ENCODE peak calls at places on chromosomes 16 and 17, in seven cellular contexts. H is astrocyte of the spinal cord, L is AG09309, E is endodermal cell, Q is A549, C is lung, I is epithelial cell of proximal tubule. S is an unnamed sample.

GRCh38 chr17:75830168-75831031 is 13.8 kb downstream of the UNC13D start:
- DNase-seq in H (no peak), L (no peak), E (peak; percentile 96), Q (no peak), C (no peak), I (no peak), S (no peak)

GRCh38 chr16:23948949-23949392 is 113.2 kb downstream of the PRKCB start:
- DNase-seq in H (no peak), L (no peak), E (no peak), Q (no peak), C (no peak), I (no peak), S (no peak)

GRCh38 chr17:49861150-49861884 is 13.4 kb upstream of the TAC4 start:
- DNase-seq in H (peak; percentile 7), L (no peak), E (peak; percentile 89), Q (peak; percentile 66), C (peak; percentile 43), I (no peak), S (peak; percentile 52)

GRCh38 chr16:11542069-11542775 is 44.5 kb downstream of the LITAF start:
- DNase-seq in H (no peak), L (no peak), E (no peak), Q (no peak), C (no peak), I (no peak), S (no peak)

GRCh38 chr17:10046786-10047609 is 141.9 kb upstream of the RCVRN start:
- DNase-seq in H (no peak), L (no peak), E (peak; percentile 41), Q (no peak), C (no peak), I (no peak), S (no peak)

GRCh38 chr17:30476726-30477082 is 504 bp upstream of the GOSR1 start:
- DNase-seq in H (no peak), L (no peak), E (no peak), Q (no peak), C (no peak), I (no peak), S (no peak)

GRCh38 chr17:12789075-12789975 is at the start of gene ARHGAP44:
- DNase-seq in H (peak; percentile 49), L (no peak), E (peak; percentile 97), Q (peak; percentile 77), C (peak; percentile 66), I (no peak), S (peak; percentile 61)

GRCh38 chr17:75003957-75004355 is 8.5 kb upstream of the MRPL58 start:
- DNase-seq in H (no peak), L (no peak), E (no peak), Q (no peak), C (no peak), I (no peak), S (no peak)

GRCh38 chr17:68198931-68199836 is 48.7 kb upstream of the AMZ2 start:
- DNase-seq in H (peak; percentile 8), L (no peak), E (peak; percentile 85), Q (peak; percentile 58), C (no peak), I (no peak), S (peak; percentile 36)

GRCh38 chr16:77775911-77776909 is 12.2 kb upstream of the VAT1L start:
- DNase-seq in H (no peak), L (no peak), E (no peak), Q (no peak), C (no peak), I (no peak), S (no peak)

GRCh38 chr17:49018116-49018612 is 21.0 kb downstream of the IGF2BP1 start:
- DNase-seq in H (no peak), L (no peak), E (peak; percentile 34), Q (no peak), C (no peak), I (no peak), S (no peak)

GRCh38 chr16:13997933-13998332 is 73.2 kb upstream of the MRTFB start:
- DNase-seq in H (no peak), L (no peak), E (no peak), Q (no peak), C (no peak), I (peak; percentile 83), S (no peak)

GRCh38 chr17:19800571-19800970 is 52.5 kb upstream of the ALDH3A1 start:
- DNase-seq in H (no peak), L (no peak), E (no peak), Q (no peak), C (no peak), I (no peak), S (no peak)

GRCh38 chr17:80946449-80946848 is 45.2 kb upstream of the CHMP6 start:
- DNase-seq in H (no peak), L (no peak), E (no peak), Q (no peak), C (no peak), I (no peak), S (no peak)

GRCh38 chr17:34081269-34081668 is 173.8 kb upstream of the CCL2 start:
- DNase-seq in H (no peak), L (no peak), E (peak; percentile 89), Q (peak; percentile 27), C (no peak), I (no peak), S (no peak)

GRCh38 chr17:55466671-55467070 is 44.6 kb downstream of the SMIM36 start:
- DNase-seq in H (no peak), L (no peak), E (peak; percentile 64), Q (no peak), C (no peak), I (peak; percentile 72), S (no peak)

GRCh38 chr17:65559802-65560627 is 1.4 kb downstream of the AXIN2 start:
- DNase-seq in H (peak; percentile 34), L (no peak), E (peak; percentile 90), Q (no peak), C (no peak), I (no peak), S (peak; percentile 89)

GRCh38 chr16:31438414-31438813 is 4.2 kb downstream of the ZNF843 start:
- DNase-seq in H (no peak), L (no peak), E (peak; percentile 63), Q (no peak), C (no peak), I (no peak), S (no peak)

GRCh38 chr17:33381201-33381600 is 88.1 kb upstream of the ASIC2 start:
- DNase-seq in H (no peak), L (no peak), E (peak; percentile 79), Q (no peak), C (no peak), I (no peak), S (no peak)

GRCh38 chr17:70074991-70075390 is at the start of gene KCNJ16:
- DNase-seq in H (no peak), L (no peak), E (no peak), Q (peak; percentile 70), C (no peak), I (peak; percentile 99), S (peak; percentile 75)

GRCh38 chr17:63450551-63450950 is 4.4 kb upstream of the CYB561 start:
- DNase-seq in H (no peak), L (no peak), E (no peak), Q (no peak), C (no peak), I (no peak), S (no peak)

GRCh38 chr16:9092282-9092962 is 978 bp downstream of the HAPSTR1 start:
- DNase-seq in H (no peak), L (no peak), E (peak; percentile 71), Q (peak; percentile 18), C (peak; percentile 48), I (no peak), S (peak; percentile 81)

GRCh38 chr17:57622886-57623433 is 122.1 kb downstream of the CCDC182 start:
- DNase-seq in H (peak; percentile 81), L (peak; percentile 8), E (no peak), Q (peak; percentile 42), C (no peak), I (no peak), S (no peak)

GRCh38 chr16:17305694-17306093 is 165.1 kb downstream of the XYLT1 start:
- DNase-seq in H (no peak), L (no peak), E (no peak), Q (no peak), C (no peak), I (no peak), S (no peak)

GRCh38 chr17:18247613-18248001 is 10.9 kb downstream of the FLII start:
- DNase-seq in H (no peak), L (no peak), E (no peak), Q (no peak), C (no peak), I (no peak), S (no peak)

GRCh38 chr16:54067317-54068065 is 219.1 kb downstream of the IRX3 start:
- DNase-seq in H (no peak), L (no peak), E (no peak), Q (no peak), C (no peak), I (no peak), S (no peak)

GRCh38 chr16:67154578-67155304 is 3.9 kb upstream of the B3GNT9 start:
- DNase-seq in H (no peak), L (no peak), E (peak; percentile 69), Q (no peak), C (no peak), I (no peak), S (no peak)
- H3K4me3 ChIP-seq in H (no peak overlapping the region), L (peak overlapping the region; percentile 17), E (no peak overlapping the region), Q (no peak overlapping the region), C (no peak overlapping the region), I (peak overlapping the region; percentile 30), S (no peak overlapping the region)

DNA sequence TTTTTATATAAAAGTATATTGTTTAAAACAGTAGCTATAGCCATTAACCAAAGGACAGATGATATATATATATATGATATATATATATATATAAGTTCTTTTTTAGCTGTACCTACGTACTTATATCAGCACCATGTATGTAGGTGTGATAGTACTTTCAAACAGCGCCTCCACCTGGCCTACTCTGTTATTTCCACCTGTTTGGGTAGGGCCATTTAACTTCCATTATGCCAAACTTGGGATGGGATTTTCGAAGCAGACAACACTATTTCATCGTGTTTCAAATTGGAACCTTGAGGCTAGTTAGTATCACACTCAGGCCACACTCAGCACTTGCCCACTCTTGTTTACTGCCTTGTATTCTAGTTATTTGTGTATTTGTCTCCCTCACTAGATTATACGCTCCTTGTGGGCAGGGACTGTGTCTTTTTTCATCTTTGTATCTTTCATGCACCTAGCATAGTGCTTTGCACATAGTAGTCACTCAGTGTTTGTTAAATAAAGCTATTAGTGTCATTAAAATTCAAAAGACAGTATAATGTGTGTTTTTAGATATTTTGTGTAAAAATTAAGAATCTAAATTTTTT is 11.8 kb upstream of the CLTC start:
- DNase-seq in H (no peak), L (no peak), E (peak; percentile 88), Q (peak; percentile 55), C (no peak), I (no peak), S (no peak)
- TF ChIP-seq CTCF in H (peak; percentile 14), L (no peak), E (peak; percentile 71), Q (peak; percentile 39), C (no peak), I (peak; percentile 39), S (no peak)

DNA sequence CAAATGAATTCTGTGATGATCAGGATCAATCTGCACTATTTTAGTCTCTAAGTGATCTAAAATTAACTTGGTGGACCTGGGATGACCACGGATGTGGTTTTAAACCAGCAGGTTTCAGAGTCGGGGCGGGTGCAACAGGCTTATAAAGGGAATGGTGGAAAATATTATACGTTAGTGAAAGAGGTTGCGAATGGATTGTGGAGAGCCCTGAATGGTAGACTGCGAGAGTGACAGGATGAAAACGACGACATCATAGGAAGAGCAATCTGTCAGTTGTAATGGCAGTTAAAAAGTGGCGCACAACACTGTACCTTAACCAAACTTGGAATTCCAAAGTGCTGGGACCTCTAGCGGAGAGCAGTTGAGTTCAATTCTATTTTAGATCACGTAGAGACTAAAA is 1.2 kb upstream of the CYB5B start:
- DNase-seq in H (no peak), L (no peak), E (no peak), Q (no peak), C (no peak), I (no peak), S (no peak)
- H3K4me3 ChIP-seq in H (no peak overlapping the region), L (no peak overlapping the region), E (no peak overlapping the region), Q (no peak overlapping the region), C (no peak overlapping the region), I (no peak overlapping the region), S (no peak overlapping the region)

GRCh38 chr16:86072328-86073102 is 173.6 kb downstream of the IRF8 start:
- DNase-seq in H (peak; percentile 70), L (peak; percentile 33), E (peak; percentile 91), Q (peak; percentile 70), C (peak; percentile 50), I (peak; percentile 0), S (peak; percentile 63)
- TF ChIP-seq CTCF in H (peak; percentile 87), L (peak; percentile 87), E (peak; percentile 89), Q (peak; percentile 85), C (peak; percentile 59), I (peak; percentile 72), S (peak; percentile 61)